ENCODE peak calls at places on chromosome 6, in nine cellular contexts. F, O, D, Z, Y, U, P, S and H are unnamed samples. For H3K9me3 and H3K4me1, the result is how much of the 10 kb centered on the place peaks cover.

GRCh38 chr6:7100751-7101078 is 7.0 kb upstream of the RREB1 start:
- DNase-seq in F (no peak), O (no peak), D (no peak), Z (no peak), Y (no peak), U (no peak), P (no peak), S (no peak), H (no peak)

GRCh38 chr6:3410385-3411360 is 46.2 kb downstream of the SLC22A23 start:
- DNase-seq in F (no peak), O (peak), D (no peak), Z (peak), Y (no peak), U (peak), P (peak), S (peak), H (peak)

GRCh38 chr6:36912583-36912982 is 26.8 kb downstream of the C6orf89 start:
- DNase-seq in F (no peak), O (no peak), D (no peak), Z (no peak), Y (no peak), U (no peak), P (peak), S (no peak), H (no peak)

GRCh38 chr6:108492131-108492766 is 68.5 kb upstream of the FOXO3 start:
- DNase-seq in F (no peak), O (no peak), D (no peak), Z (peak), Y (no peak), U (no peak), P (peak), S (peak), H (no peak)

GRCh38 chr6:101477436-101477835 is 83.9 kb downstream of the GRIK2 start:
- DNase-seq in F (no peak), O (no peak), D (no peak), Z (no peak), Y (no peak), U (no peak), P (no peak), S (no peak), H (no peak)

GRCh38 chr6:66865771-66866170 is 1158.7 kb upstream of the EYS start:
- DNase-seq in F (no peak), O (no peak), D (no peak), Z (no peak), Y (no peak), U (no peak), P (no peak), S (no peak), H (no peak)

GRCh38 chr6:156242206-156242605 is 535.0 kb upstream of the ARID1B start:
- DNase-seq in F (no peak), O (no peak), D (no peak), Z (no peak), Y (no peak), U (no peak), P (no peak), S (no peak), H (no peak)

GRCh38 chr6:168206186-168206585 is 113.4 kb downstream of the DACT2 start:
- DNase-seq in F (no peak), O (no peak), D (no peak), Z (no peak), Y (no peak), U (peak), P (no peak), S (no peak), H (no peak)

GRCh38 chr6:37648465-37649330 is 49.0 kb downstream of the MDGA1 start:
- DNase-seq in F (no peak), O (peak), D (no peak), Z (peak), Y (no peak), U (peak), P (no peak), S (peak), H (no peak)

GRCh38 chr6:170296746-170297576 is 6.1 kb upstream of the DLL1 start:
- DNase-seq in F (no peak), O (no peak), D (no peak), Z (peak), Y (no peak), U (peak), P (no peak), S (no peak), H (peak)

GRCh38 chr6:123127807-123128206 is 131.8 kb downstream of the CLVS2 start:
- DNase-seq in F (no peak), O (no peak), D (no peak), Z (no peak), Y (no peak), U (no peak), P (no peak), S (no peak), H (no peak)
- H3K9me3 ChIP-seq in F (under half), O (under half), D (under half), Z (under half), Y (under half), U (under half), P (under half), S (under half), H (under half)

GRCh38 chr6:28334272-28335039 is 1.5 kb downstream of the ZSCAN31 start:
- DNase-seq in F (no peak), O (no peak), D (no peak), Z (no peak), Y (no peak), U (no peak), P (no peak), S (no peak), H (no peak)
- H3K4me3 ChIP-seq in F (peak), O (peak), D (no peak), Z (no peak), Y (peak), U (peak), P (no peak), S (no peak), H (peak)

GRCh38 chr6:131951576-131952230 is 531 bp upstream of the CCN2 start:
- DNase-seq in F (no peak), O (no peak), D (no peak), Z (no peak), Y (no peak), U (no peak), P (no peak), S (no peak), H (no peak)
- H3K4me1 ChIP-seq in F (under half), O (under half), D (under half), Z (under half), Y (half or more), U (under half), P (under half), S (under half), H (under half)

DNA sequence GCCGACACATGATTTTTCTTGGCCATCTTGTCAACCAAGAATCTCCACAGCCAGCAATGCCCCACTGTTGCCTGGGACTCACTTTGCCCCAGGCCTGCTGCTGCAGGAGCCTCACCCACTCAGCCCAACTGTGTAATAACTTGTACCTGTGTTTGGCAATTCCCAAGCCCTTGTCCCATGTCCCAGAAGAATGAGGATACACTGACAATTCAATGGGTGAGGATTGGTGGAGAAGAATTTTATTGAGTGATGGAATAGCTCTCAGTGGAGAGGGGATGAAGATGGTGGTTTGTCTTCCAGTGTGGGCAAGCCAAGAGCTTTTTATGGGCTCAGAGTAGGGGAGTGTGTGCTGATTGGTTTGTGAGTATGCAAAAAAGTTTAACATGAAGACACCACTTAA is 861.9 kb downstream of the TFAP2A start:
- DNase-seq in F (no peak), O (no peak), D (no peak), Z (no peak), Y (no peak), U (no peak), P (no peak), S (no peak), H (no peak)
- H3K9me3 ChIP-seq in F (under half), O (under half), D (under half), Z (under half), Y (under half), U (under half), P (under half), S (under half), H (under half)

GRCh38 chr6:164911151-164911550 is 398.3 kb downstream of the C6orf118 start:
- DNase-seq in F (no peak), O (no peak), D (no peak), Z (no peak), Y (no peak), U (no peak), P (no peak), S (no peak), H (no peak)
- H3K4me3 ChIP-seq in F (peak), O (peak), D (no peak), Z (no peak), Y (peak), U (no peak), P (no peak), S (no peak), H (no peak)

DNA sequence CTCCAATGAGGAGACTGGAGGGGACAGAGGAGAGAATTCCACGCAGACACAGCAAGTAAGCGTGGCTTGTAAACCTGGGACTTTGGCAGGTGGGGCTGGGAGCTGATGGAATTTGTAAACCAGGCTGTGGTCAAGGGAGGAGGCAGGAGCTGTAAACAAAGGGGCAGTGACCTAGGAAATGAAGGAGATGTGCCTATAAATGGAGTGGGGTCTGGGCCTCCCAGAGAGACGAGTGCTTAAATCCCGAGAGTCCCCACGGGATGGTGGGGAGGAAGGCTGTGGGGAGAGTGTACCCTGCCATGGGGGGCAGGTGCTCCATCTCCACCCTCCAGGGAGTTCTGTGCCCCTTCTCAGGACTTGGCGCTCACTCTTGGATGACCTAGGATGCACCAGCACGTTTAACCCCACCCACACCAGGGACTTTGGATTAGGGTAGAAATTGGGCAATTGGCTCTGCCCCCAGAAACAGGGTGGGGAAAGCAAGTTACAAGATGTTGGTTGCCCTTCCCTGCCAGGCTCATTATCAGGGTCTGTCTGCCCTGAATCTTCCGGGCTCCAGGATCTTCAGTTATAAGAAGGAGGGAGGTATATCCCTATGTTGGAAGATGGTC is 4.0 kb upstream of the DHX16 start:
- DNase-seq in F (no peak), O (no peak), D (no peak), Z (no peak), Y (no peak), U (no peak), P (no peak), S (no peak), H (no peak)
- H3K4me1 ChIP-seq in F (under half), O (under half), D (under half), Z (under half), Y (under half), U (under half), P (under half), S (under half), H (under half)

GRCh38 chr6:27114792-27115191 is 132.7 kb upstream of the PRSS16 start:
- DNase-seq in F (no peak), O (no peak), D (no peak), Z (no peak), Y (no peak), U (no peak), P (no peak), S (no peak), H (no peak)
- H3K9me3 ChIP-seq in F (under half), O (under half), D (under half), Z (under half), Y (under half), U (half or more), P (under half), S (under half), H (under half)

GRCh38 chr6:26223677-26224546 is 136.7 kb downstream of the HFE start:
- DNase-seq in F (peak), O (no peak), D (peak), Z (peak), Y (peak), U (peak), P (peak), S (peak), H (peak)

GRCh38 chr6:26223213-26223612 is 136.0 kb downstream of the HFE start:
- DNase-seq in F (no peak), O (no peak), D (no peak), Z (no peak), Y (no peak), U (no peak), P (peak), S (no peak), H (no peak)

GRCh38 chr6:26224547-26224912 is 137.3 kb downstream of the HFE start:
- DNase-seq in F (no peak), O (no peak), D (no peak), Z (no peak), Y (no peak), U (no peak), P (no peak), S (no peak), H (no peak)

GRCh38 chr6:26224940-26225847 is 138.0 kb downstream of the HFE start:
- DNase-seq in F (no peak), O (no peak), D (no peak), Z (peak), Y (no peak), U (peak), P (peak), S (no peak), H (no peak)

GRCh38 chr6:26225848-26226590 is 138.8 kb downstream of the HFE start:
- DNase-seq in F (no peak), O (no peak), D (no peak), Z (no peak), Y (no peak), U (peak), P (no peak), S (no peak), H (no peak)
- H3K4me3 ChIP-seq in F (no peak), O (peak), D (no peak), Z (peak), Y (peak), U (peak), P (peak), S (no peak), H (no peak)

DNA sequence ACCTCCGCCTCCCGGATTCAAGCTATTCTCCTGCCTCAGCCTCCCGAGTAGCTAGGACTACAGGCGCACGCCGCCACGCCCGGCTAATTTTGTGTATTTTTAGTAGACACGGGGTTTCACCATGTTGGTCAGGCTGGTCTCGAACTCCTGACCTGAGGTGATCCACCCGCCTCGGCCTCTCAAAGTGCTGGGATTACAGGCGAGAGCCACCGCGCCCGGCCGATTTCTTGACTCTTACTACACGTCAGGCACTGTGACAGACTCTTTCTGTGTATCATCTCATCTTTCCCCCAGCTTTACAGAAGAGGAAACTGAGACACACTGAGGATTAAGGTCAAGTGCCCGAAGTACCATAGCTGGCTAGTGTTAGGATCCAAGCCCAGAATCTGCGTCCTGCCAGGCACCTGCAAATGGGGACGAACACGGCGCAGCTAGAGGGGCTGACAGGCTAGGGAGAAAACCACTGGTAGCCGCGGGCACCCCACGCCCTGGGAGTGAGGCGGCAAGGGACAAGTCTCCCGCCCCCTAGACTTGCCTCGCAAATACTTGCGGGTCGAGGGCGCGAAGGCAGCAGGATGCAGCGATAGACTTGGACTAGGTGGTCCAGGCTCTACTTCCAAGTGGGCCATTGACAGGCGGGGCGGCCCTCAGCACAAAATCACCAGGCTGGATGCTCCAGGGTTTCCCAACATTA is 1.1 kb upstream of the TAF8 start:
- DNase-seq in F (no peak), O (peak), D (no peak), Z (no peak), Y (no peak), U (no peak), P (no peak), S (peak), H (peak)
- H3K4me1 ChIP-seq in F (half or more), O (half or more), D (half or more), Z (under half), Y (half or more), U (under half), P (under half), S (under half), H (under half)